ENCODE peak calls at places on chromosome 16, in four cellular contexts. L is fibroblast of lung, I is cardiac muscle cell, A is tibial artery. D is an unnamed sample.

GRCh38 chr16:906296-906695 is 64.5 kb downstream of the LMF1 start:
- DNase-seq in L (no peak), I (no peak), A (no peak), D (no peak)

GRCh38 chr16:70588565-70588964 is 57.8 kb upstream of the IL34 start:
- DNase-seq in L (peak; percentile 38), I (peak; percentile 56), A (no peak), D (no peak)

GRCh38 chr16:54722210-54722676 is 208.4 kb upstream of the IRX5 start:
- DNase-seq in L (no peak), I (no peak), A (no peak), D (no peak)

GRCh38 chr16:57985204-57986121 is 14.5 kb upstream of the CNGB1 start:
- DNase-seq in L (no peak), I (no peak), A (no peak), D (no peak)

GRCh38 chr16:50154369-50154947 is 1.4 kb downstream of the TENT4B start:
- DNase-seq in L (no peak), I (peak; percentile 25), A (no peak), D (no peak)

GRCh38 chr16:22001591-22001990 is 675 bp upstream of the PDZD9 start:
- DNase-seq in L (peak; percentile 56), I (peak; percentile 62), A (no peak), D (no peak)

GRCh38 chr16:58727796-58728568 is 6.1 kb downstream of the GOT2 start:
- DNase-seq in L (no peak), I (no peak), A (no peak), D (no peak)

GRCh38 chr16:69762843-69763556 is 868 bp downstream of the WWP2 start:
- DNase-seq in L (peak; percentile 47), I (peak; percentile 36), A (no peak), D (no peak)

GRCh38 chr16:57957396-57958392 is 13.2 kb downstream of the CNGB1 start:
- DNase-seq in L (no peak), I (no peak), A (no peak), D (no peak)

GRCh38 chr16:72961115-72961832 is 86.7 kb downstream of the ZFHX3 start:
- DNase-seq in L (peak; percentile 24), I (peak; percentile 14), A (peak; percentile 66), D (no peak)

GRCh38 chr16:81486555-81487061 is 42.0 kb downstream of the CMIP start:
- DNase-seq in L (peak; percentile 80), I (peak; percentile 92), A (peak; percentile 87), D (no peak)

GRCh38 chr16:57528499-57529323 is 7.7 kb downstream of the CCDC102A start:
- DNase-seq in L (no peak), I (no peak), A (peak; percentile 57), D (no peak)

GRCh38 chr16:84072014-84072413 is 29.4 kb upstream of the SLC38A8 start:
- DNase-seq in L (peak; percentile 64), I (peak; percentile 41), A (no peak), D (no peak)

GRCh38 chr16:84483882-84484565 is 20.4 kb downstream of the MEAK7 start:
- DNase-seq in L (no peak), I (no peak), A (no peak), D (no peak)

GRCh38 chr16:65576631-65577030 is 454.8 kb upstream of the CDH11 start:
- DNase-seq in L (no peak), I (no peak), A (no peak), D (no peak)

GRCh38 chr16:5042574-5043171 is 8.9 kb upstream of the NAGPA start:
- DNase-seq in L (peak; percentile 67), I (no peak), A (no peak), D (no peak)

GRCh38 chr16:23254338-23254737 is 47.8 kb upstream of the SCNN1B start:
- DNase-seq in L (peak; percentile 93), I (no peak), A (no peak), D (no peak)

GRCh38 chr16:80066805-80067580 is 466.5 kb upstream of the MAF start:
- DNase-seq in L (no peak), I (no peak), A (no peak), D (no peak)

GRCh38 chr16:83023011-83023410 is 396.2 kb downstream of the CDH13 start:
- DNase-seq in L (no peak), I (no peak), A (no peak), D (no peak)

DNA sequence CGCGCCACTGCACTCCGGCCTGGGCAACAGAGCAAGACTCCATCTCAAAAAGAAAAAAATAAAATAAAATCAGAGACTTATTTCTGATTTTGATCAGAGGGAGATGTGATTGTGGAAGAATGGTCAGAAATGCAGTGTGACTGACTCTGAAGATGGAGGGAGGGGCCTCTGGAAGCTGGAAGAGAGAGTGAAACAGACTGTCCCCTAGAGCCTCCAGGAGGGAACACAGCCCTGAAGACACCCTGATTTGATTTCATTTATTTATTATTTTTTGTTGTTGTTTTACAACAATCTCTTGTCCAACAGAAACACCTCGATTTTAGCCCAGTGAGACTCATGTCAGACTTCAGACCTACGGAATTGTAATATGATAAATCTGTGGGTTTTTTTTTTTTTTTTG is 26.1 kb downstream of the BCL7C start:
- DNase-seq in L (no peak), I (no peak), A (no peak), D (no peak)
- TF ChIP-seq CTCF in L (peak; percentile 32), I (no peak), A (no peak), D (no peak)

GRCh38 chr16:51237207-51237606 is 86.1 kb upstream of the SALL1 start:
- DNase-seq in L (no peak), I (no peak), A (no peak), D (no peak)
- H3K27ac ChIP-seq in L (no peak overlapping the region), I (no peak overlapping the region), A (no peak overlapping the region), D (peak overlapping the region; percentile 96)

GRCh38 chr16:17278988-17279387 is 191.8 kb downstream of the XYLT1 start:
- DNase-seq in L (no peak), I (no peak), A (no peak), D (no peak)

GRCh38 chr16:17275076-17275732 is 195.6 kb downstream of the XYLT1 start:
- DNase-seq in L (peak; percentile 60), I (no peak), A (no peak), D (no peak)

GRCh38 chr16:17276610-17277009 is 194.2 kb downstream of the XYLT1 start:
- DNase-seq in L (no peak), I (no peak), A (no peak), D (no peak)

GRCh38 chr16:17275989-17276530 is 194.7 kb downstream of the XYLT1 start:
- DNase-seq in L (no peak), I (no peak), A (no peak), D (no peak)

GRCh38 chr16:17277981-17278381 is 192.8 kb downstream of the XYLT1 start:
- DNase-seq in L (no peak), I (peak; percentile 25), A (no peak), D (peak; percentile 51)
- TF ChIP-seq CTCF in L (peak; percentile 36), I (peak; percentile 44), A (peak; percentile 24), D (peak; percentile 39)

DNA sequence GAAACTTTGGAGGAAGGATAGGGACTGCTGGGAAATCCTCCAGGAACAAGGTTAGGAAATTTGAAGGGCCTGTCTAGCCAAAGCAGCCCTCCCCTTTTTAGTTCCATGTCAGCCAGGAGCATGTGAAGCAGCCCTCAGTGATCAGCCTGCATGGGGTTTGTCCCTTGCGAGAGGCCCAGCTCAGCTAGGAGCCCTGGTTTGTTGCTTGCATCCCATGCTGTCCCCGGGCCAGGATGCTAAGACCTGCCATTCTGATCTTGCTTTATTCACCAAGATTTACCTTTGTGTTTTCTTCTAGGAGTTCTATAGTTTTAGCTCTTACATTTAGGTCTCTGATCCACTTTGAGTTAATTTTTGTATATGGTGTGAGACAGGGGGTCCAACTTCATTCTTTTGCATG is 27.6 kb downstream of the CLUAP1 start:
- DNase-seq in L (no peak), I (no peak), A (peak; percentile 37), D (no peak)
- H3K27ac ChIP-seq in L (no peak overlapping the region), I (no peak overlapping the region), A (no peak overlapping the region), D (no peak overlapping the region)

GRCh38 chr16:51815527-51815926 is 664.5 kb upstream of the SALL1 start:
- DNase-seq in L (no peak), I (no peak), A (no peak), D (no peak)

GRCh38 chr16:51812945-51813344 is 661.9 kb upstream of the SALL1 start:
- DNase-seq in L (no peak), I (no peak), A (no peak), D (no peak)

GRCh38 chr16:51814617-51815016 is 663.5 kb upstream of the SALL1 start:
- DNase-seq in L (no peak), I (no peak), A (no peak), D (no peak)

GRCh38 chr16:51816929-51817328 is 665.9 kb upstream of the SALL1 start:
- DNase-seq in L (no peak), I (peak; percentile 3), A (no peak), D (no peak)

GRCh38 chr16:51813609-51814008 is 662.5 kb upstream of the SALL1 start:
- DNase-seq in L (no peak), I (no peak), A (no peak), D (no peak)
- TF ChIP-seq CTCF in L (peak; percentile 16), I (no peak), A (no peak), D (no peak)

GRCh38 chr16:30350134-30350871 is 4.8 kb downstream of the CD2BP2 start:
- DNase-seq in L (peak; percentile 77), I (no peak), A (peak; percentile 15), D (peak; percentile 2)

GRCh38 chr16:30349695-30350094 is 5.4 kb downstream of the CD2BP2 start:
- DNase-seq in L (no peak), I (no peak), A (no peak), D (peak; percentile 20)

GRCh38 chr16:30351001-30351441 is 4.1 kb downstream of the CD2BP2 start:
- DNase-seq in L (no peak), I (no peak), A (no peak), D (peak; percentile 30)

GRCh38 chr16:30348113-30348512 is 7.0 kb downstream of the CD2BP2 start:
- DNase-seq in L (no peak), I (no peak), A (no peak), D (no peak)

GRCh38 chr16:30348929-30349328 is 6.2 kb downstream of the CD2BP2 start:
- DNase-seq in L (no peak), I (no peak), A (no peak), D (peak; percentile 3)
- H3K27ac ChIP-seq in L (no peak overlapping the region), I (peak overlapping the region; percentile 72), A (no peak overlapping the region), D (no peak overlapping the region)

GRCh38 chr16:67397812-67398545 is 4.7 kb upstream of the TPPP3 start:
- DNase-seq in L (no peak), I (no peak), A (no peak), D (no peak)
- TF ChIP-seq CTCF in L (no peak), I (no peak), A (no peak), D (no peak)

DNA sequence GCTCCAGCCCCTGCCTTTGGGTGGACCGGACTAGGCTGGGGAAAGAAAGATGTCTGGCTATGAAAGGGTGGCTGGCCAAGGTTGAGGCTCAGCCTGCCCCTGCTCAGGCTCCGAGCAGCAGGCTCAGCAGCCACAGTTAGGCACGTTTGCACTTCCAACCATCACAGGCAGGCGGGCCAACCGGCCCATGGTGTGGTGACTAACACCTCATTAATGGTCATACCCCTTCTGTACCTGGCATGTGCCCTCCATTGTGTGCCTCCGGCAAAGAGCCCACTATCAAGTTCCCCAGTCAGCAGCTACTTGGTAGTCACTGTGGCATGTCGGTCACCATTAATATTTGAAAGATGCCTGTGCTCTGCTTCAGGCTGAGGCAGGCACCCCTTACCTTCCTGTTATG is 6.7 kb downstream of the TBC1D24 start:
- DNase-seq in L (no peak), I (no peak), A (no peak), D (no peak)
- H3K27ac ChIP-seq in L (no peak overlapping the region), I (no peak overlapping the region), A (no peak overlapping the region), D (peak overlapping the region; percentile 88)

GRCh38 chr16:2854700-2855309 is 3.2 kb downstream of the PRSS22 start:
- DNase-seq in L (no peak), I (no peak), A (no peak), D (no peak)
- TF ChIP-seq CTCF in L (peak; percentile 56), I (peak; percentile 44), A (no peak), D (peak; percentile 16)

GRCh38 chr16:11618107-11618717 is 31.5 kb upstream of the LITAF start:
- DNase-seq in L (no peak), I (no peak), A (no peak), D (no peak)
- H3K27ac ChIP-seq in L (no peak overlapping the region), I (no peak overlapping the region), A (no peak overlapping the region), D (no peak overlapping the region)

D was measured in dorsolateral prefrontal cortex.